ENCODE peak calls at places on chromosomes 6 and 20, in eight cellular contexts. N is GM06990, V is HAP-1, C is bronchial epithelial cell, X is ecto neural progenitor cell, E is activated B cell treated with CpG ODN at 0.5 μM for 24 hours, D is HFFc6, M is heart left ventricle. R is an unnamed sample.

GRCh38 chr20:60069626-60070025 is 111.4 kb downstream of the CDH26 start:
- DNase-seq in V (no peak), X (no peak), N (no peak), D (no peak), E (no peak), C (no peak), M (no peak), R (no peak)

GRCh38 chr6:2021713-2022125 is 223.7 kb downstream of the GMDS start:
- DNase-seq in X (no peak), N (no peak), V (peak), C (peak), D (peak), M (peak), E (no peak), R (no peak)

GRCh38 chr20:62030834-62031434 is 34.7 kb downstream of the TAF4 start:
- DNase-seq in C (peak), X (no peak), M (peak), V (no peak), E (no peak), D (no peak), N (peak), R (no peak)

GRCh38 chr6:111486921-111487320 is 3.9 kb upstream of the REV3L start:
- DNase-seq in C (no peak), N (no peak), X (no peak), D (no peak), M (no peak), E (no peak), V (no peak), R (no peak)

GRCh38 chr20:20603339-20603990 is 109.0 kb downstream of the RALGAPA2 start:
- DNase-seq in C (peak), M (no peak), D (no peak), V (no peak), X (no peak), E (no peak), N (peak), R (no peak)

GRCh38 chr6:8434727-8435092 is 635 bp downstream of the SLC35B3 start:
- DNase-seq in X (no peak), C (peak), M (no peak), E (no peak), D (no peak), V (no peak), N (no peak), R (no peak)

GRCh38 chr6:45538636-45539035 is 160.9 kb upstream of the SUPT3H start:
- DNase-seq in M (no peak), C (no peak), D (no peak), X (no peak), N (no peak), V (no peak), E (no peak), R (no peak)

GRCh38 chr6:75818061-75818855 is 69.2 kb downstream of the MYO6 start:
- DNase-seq in X (no peak), V (no peak), M (no peak), D (peak), E (no peak), N (no peak), C (peak), R (no peak)

GRCh38 chr6:6656287-6656686 is 67.8 kb downstream of the LY86 start:
- DNase-seq in E (no peak), N (no peak), M (no peak), D (no peak), C (no peak), X (no peak), V (no peak), R (no peak)

R was measured in NCI-H226.